ENCODE peak calls at places on chromosomes 2 and 18, in five cellular contexts. One of them, this sample, is unnamed.

GRCh38 chr2:227033471-227034148 is 130.4 kb downstream of the COL4A4 start:
- DNase-seq in psoas muscle: no peak
- DNase-seq in neuronal stem cell: peak
- DNase-seq in heart left ventricle: no peak
- DNase-seq in fibroblast of lung: peak
- DNase-seq in this sample: peak

GRCh38 chr2:123366438-123366837 is 658.6 kb upstream of the CNTNAP5 start:
- DNase-seq in psoas muscle: no peak
- DNase-seq in neuronal stem cell: no peak
- DNase-seq in heart left ventricle: no peak
- DNase-seq in fibroblast of lung: no peak
- DNase-seq in this sample: no peak

GRCh38 chr2:30115141-30115980 is 31.4 kb upstream of the YPEL5 start:
- DNase-seq in heart left ventricle: peak
- DNase-seq in neuronal stem cell: peak
- DNase-seq in fibroblast of lung: peak
- DNase-seq in psoas muscle: peak
- DNase-seq in this sample: peak

GRCh38 chr2:1628893-1629292 is 115.4 kb downstream of the PXDN start:
- DNase-seq in fibroblast of lung: peak
- DNase-seq in psoas muscle: no peak
- DNase-seq in heart left ventricle: no peak
- DNase-seq in neuronal stem cell: no peak
- DNase-seq in this sample: no peak

GRCh38 chr18:57666818-57667497 is 45.3 kb upstream of the NARS1 start:
- DNase-seq in psoas muscle: no peak
- DNase-seq in fibroblast of lung: peak
- DNase-seq in heart left ventricle: no peak
- DNase-seq in neuronal stem cell: no peak
- DNase-seq in this sample: no peak

GRCh38 chr2:25250331-25251031 is 82.1 kb upstream of the POMC start:
- DNase-seq in psoas muscle: no peak
- DNase-seq in fibroblast of lung: peak
- DNase-seq in neuronal stem cell: no peak
- DNase-seq in heart left ventricle: peak
- DNase-seq in this sample: no peak

GRCh38 chr18:58183226-58183625 is 139.2 kb downstream of the NEDD4L start:
- DNase-seq in fibroblast of lung: no peak
- DNase-seq in heart left ventricle: no peak
- DNase-seq in neuronal stem cell: no peak
- DNase-seq in psoas muscle: no peak
- DNase-seq in this sample: no peak

GRCh38 chr2:182897137-182897536 is 30.7 kb upstream of the FRZB start:
- DNase-seq in heart left ventricle: no peak
- DNase-seq in neuronal stem cell: no peak
- DNase-seq in fibroblast of lung: peak
- DNase-seq in psoas muscle: no peak
- DNase-seq in this sample: no peak

GRCh38 chr2:62152000-62152399 is 43.9 kb upstream of the B3GNT2 start:
- DNase-seq in heart left ventricle: no peak
- DNase-seq in fibroblast of lung: peak
- DNase-seq in neuronal stem cell: no peak
- DNase-seq in psoas muscle: no peak
- DNase-seq in this sample: no peak

GRCh38 chr2:62478093-62478580 is 27.9 kb downstream of the TMEM17 start:
- DNase-seq in psoas muscle: no peak
- DNase-seq in fibroblast of lung: no peak
- DNase-seq in neuronal stem cell: no peak
- DNase-seq in heart left ventricle: no peak
- DNase-seq in this sample: no peak

GRCh38 chr2:159449504-159450124 is 163.1 kb upstream of the WDSUB1 start:
- DNase-seq in heart left ventricle: no peak
- DNase-seq in psoas muscle: no peak
- DNase-seq in neuronal stem cell: no peak
- DNase-seq in fibroblast of lung: no peak
- DNase-seq in this sample: no peak

GRCh38 chr2:118239284-118239683 is 151.0 kb downstream of the INSIG2 start:
- DNase-seq in heart left ventricle: no peak
- DNase-seq in neuronal stem cell: no peak
- DNase-seq in psoas muscle: no peak
- DNase-seq in fibroblast of lung: no peak
- DNase-seq in this sample: no peak

GRCh38 chr18:70693196-70693595 is 404.4 kb downstream of the SOCS6 start:
- DNase-seq in heart left ventricle: no peak
- DNase-seq in neuronal stem cell: peak
- DNase-seq in psoas muscle: no peak
- DNase-seq in fibroblast of lung: peak
- DNase-seq in this sample: no peak

GRCh38 chr2:220335591-220335915 is 708.1 kb downstream of the SLC4A3 start:
- DNase-seq in fibroblast of lung: no peak
- DNase-seq in heart left ventricle: no peak
- DNase-seq in psoas muscle: no peak
- DNase-seq in neuronal stem cell: no peak
- DNase-seq in this sample: no peak

GRCh38 chr2:225998653-225999052 is 599.1 kb downstream of the NYAP2 start:
- DNase-seq in psoas muscle: no peak
- DNase-seq in neuronal stem cell: no peak
- DNase-seq in fibroblast of lung: peak
- DNase-seq in heart left ventricle: no peak
- DNase-seq in this sample: no peak

GRCh38 chr2:193199322-193199721 is 1004.6 kb upstream of the TMEFF2 start:
- DNase-seq in fibroblast of lung: no peak
- DNase-seq in neuronal stem cell: no peak
- DNase-seq in psoas muscle: no peak
- DNase-seq in heart left ventricle: no peak
- DNase-seq in this sample: no peak

GRCh38 chr2:202574541-202574940 is 60.2 kb upstream of the FAM117B start:
- DNase-seq in heart left ventricle: no peak
- DNase-seq in psoas muscle: no peak
- DNase-seq in neuronal stem cell: no peak
- DNase-seq in fibroblast of lung: peak
- DNase-seq in this sample: no peak

DNA sequence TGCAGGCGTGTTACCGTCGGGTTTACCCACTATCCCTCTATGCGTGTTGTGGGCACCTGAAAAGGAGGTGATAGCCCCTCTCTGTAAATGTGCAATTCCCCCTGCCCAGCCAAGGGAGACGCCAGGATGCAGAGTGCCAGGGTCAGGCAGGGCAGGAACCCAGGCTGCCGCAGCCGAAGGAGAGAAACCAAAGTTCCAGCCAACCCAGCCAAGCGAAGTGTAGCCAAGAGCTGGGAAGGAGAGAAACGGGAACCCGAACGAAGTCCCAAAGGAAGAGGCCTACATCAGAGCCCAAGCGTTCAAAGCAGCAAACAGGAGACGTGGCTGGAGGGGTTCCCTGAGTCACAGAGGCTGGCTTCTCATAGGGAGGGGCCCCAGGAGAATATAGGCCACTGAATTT is 24.2 kb upstream of the SPR start:
- DNase-seq in fibroblast of lung: no peak
- DNase-seq in neuronal stem cell: no peak
- DNase-seq in psoas muscle: no peak
- DNase-seq in heart left ventricle: no peak
- DNase-seq in this sample: no peak
- H3K4me3 ChIP-seq in fibroblast of lung: no peak
- H3K4me3 ChIP-seq in neuronal stem cell: no peak
- H3K4me3 ChIP-seq in psoas muscle: peak
- H3K4me3 ChIP-seq in heart left ventricle: no peak
- H3K4me3 ChIP-seq in this sample: peak

DNA sequence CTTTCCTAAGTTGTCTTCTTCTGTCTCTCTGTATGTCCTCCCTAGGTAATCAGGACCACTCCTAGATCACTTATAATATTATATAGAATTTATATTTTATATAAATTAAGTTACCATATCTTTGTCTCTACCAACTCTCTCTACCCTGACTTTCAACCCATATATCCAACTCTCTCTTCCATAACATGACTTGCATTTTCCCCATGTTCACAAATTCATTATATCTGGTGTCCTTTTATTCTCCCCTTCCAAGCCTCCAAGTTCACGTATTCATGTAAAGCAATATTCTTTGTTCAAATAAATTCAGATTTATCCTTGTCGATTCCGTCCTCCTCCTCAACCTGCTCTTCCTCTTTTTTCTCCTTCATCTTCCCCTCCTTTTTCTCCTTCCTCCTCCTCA is 127.5 kb downstream of the XIRP2 start:
- DNase-seq in heart left ventricle: no peak
- DNase-seq in psoas muscle: no peak
- DNase-seq in fibroblast of lung: no peak
- DNase-seq in neuronal stem cell: no peak
- DNase-seq in this sample: no peak
- H3K4me3 ChIP-seq in heart left ventricle: no peak
- H3K4me3 ChIP-seq in psoas muscle: no peak
- H3K4me3 ChIP-seq in fibroblast of lung: no peak
- H3K4me3 ChIP-seq in neuronal stem cell: no peak
- H3K4me3 ChIP-seq in this sample: no peak

DNA sequence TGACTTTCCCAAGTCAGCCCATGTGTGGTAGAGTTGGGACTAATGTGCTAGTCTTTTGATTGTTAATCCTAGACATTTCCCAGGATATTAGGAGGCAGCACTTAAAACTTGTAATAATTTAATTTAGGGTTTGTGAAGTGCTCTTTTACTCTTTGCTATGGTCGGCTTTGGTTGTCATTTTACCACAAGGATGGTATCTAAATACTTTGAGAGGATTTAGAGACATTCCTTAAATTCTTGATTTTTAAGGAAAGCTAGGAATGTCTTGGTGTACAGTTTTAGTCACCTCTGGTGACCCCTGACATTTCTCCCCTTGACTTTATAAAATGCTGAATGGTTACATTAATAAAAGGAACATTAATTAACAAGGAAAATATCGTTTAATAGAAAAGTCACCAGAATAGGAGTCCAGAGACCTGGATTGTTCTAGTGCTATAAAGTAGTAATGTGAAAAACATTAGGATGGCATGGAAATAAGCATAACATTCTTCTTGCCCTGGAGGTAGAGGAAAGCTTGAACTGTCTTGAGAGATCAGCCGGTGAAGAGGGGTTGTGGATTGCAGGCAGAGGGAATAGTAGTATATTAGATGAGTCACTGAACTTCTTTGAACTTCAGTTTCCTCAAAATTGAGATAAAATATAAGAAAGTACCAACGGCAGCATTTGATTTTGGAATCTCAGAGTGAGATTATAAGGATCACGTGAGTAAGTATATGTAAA is 209.2 kb downstream of the MCFD2 start:
- DNase-seq in fibroblast of lung: peak
- DNase-seq in neuronal stem cell: no peak
- DNase-seq in heart left ventricle: no peak
- DNase-seq in psoas muscle: no peak
- DNase-seq in this sample: no peak
- H3K4me3 ChIP-seq in fibroblast of lung: peak
- H3K4me3 ChIP-seq in neuronal stem cell: no peak
- H3K4me3 ChIP-seq in heart left ventricle: no peak
- H3K4me3 ChIP-seq in psoas muscle: no peak
- H3K4me3 ChIP-seq in this sample: no peak

GRCh38 chr2:218002103-218002502 is 692 bp downstream of the TNS1 start:
- DNase-seq in psoas muscle: no peak
- DNase-seq in fibroblast of lung: no peak
- DNase-seq in heart left ventricle: no peak
- DNase-seq in neuronal stem cell: no peak
- DNase-seq in this sample: no peak

GRCh38 chr2:218003994-218004419 is 1.2 kb upstream of the TNS1 start:
- DNase-seq in fibroblast of lung: peak
- DNase-seq in heart left ventricle: peak
- DNase-seq in neuronal stem cell: no peak
- DNase-seq in psoas muscle: peak
- DNase-seq in this sample: peak

GRCh38 chr2:218002792-218003191 is at the start of gene TNS1:
- DNase-seq in psoas muscle: peak
- DNase-seq in fibroblast of lung: peak
- DNase-seq in heart left ventricle: no peak
- DNase-seq in neuronal stem cell: no peak
- DNase-seq in this sample: peak

GRCh38 chr2:218005028-218005427 is 2.2 kb upstream of the TNS1 start:
- DNase-seq in fibroblast of lung: no peak
- DNase-seq in psoas muscle: no peak
- DNase-seq in neuronal stem cell: no peak
- DNase-seq in heart left ventricle: no peak
- DNase-seq in this sample: no peak

GRCh38 chr2:218003265-218003950 is 613 bp upstream of the TNS1 start:
- DNase-seq in fibroblast of lung: peak
- DNase-seq in neuronal stem cell: no peak
- DNase-seq in psoas muscle: no peak
- DNase-seq in heart left ventricle: no peak
- DNase-seq in this sample: no peak
- H3K4me3 ChIP-seq in fibroblast of lung: no peak
- H3K4me3 ChIP-seq in neuronal stem cell: no peak
- H3K4me3 ChIP-seq in psoas muscle: no peak
- H3K4me3 ChIP-seq in heart left ventricle: peak
- H3K4me3 ChIP-seq in this sample: peak